ENCODE peak calls at places on chromosomes 1 and 21, in seven cellular contexts. U is GM12878, G is BE2C, N is cardiac fibroblast, Q is hepatocyte, H is HFFc6, X is foreskin fibroblast. J is an unnamed sample.
A peak's percentile ranks its signal among the peaks of the same experiment; 100 is the strongest.

GRCh38 chr1:234955107-234955731 is 173.4 kb downstream of the TOMM20 start:
- DNase-seq in U (no peak), G (no peak), N (peak; percentile 61), Q (peak; percentile 75), H (no peak), X (no peak), J (no peak)

GRCh38 chr1:37931148-37931492 is 15.7 kb downstream of the INPP5B start:
- DNase-seq in U (no peak), G (no peak), N (no peak), Q (no peak), H (no peak), X (no peak), J (peak; percentile 75)

GRCh38 chr1:84370831-84371394 is 27.4 kb upstream of the DNASE2B start:
- DNase-seq in U (no peak), G (no peak), N (peak; percentile 86), Q (no peak), H (peak; percentile 92), X (peak; percentile 93), J (no peak)

GRCh38 chr1:239786464-239786863 is 305.2 kb upstream of the FMN2 start:
- DNase-seq in U (no peak), G (no peak), N (no peak), Q (no peak), H (no peak), X (no peak), J (no peak)

GRCh38 chr1:54409156-54410142 is 3.3 kb upstream of the SSBP3 start:
- DNase-seq in U (peak; percentile 48), G (no peak), N (no peak), Q (no peak), H (no peak), X (no peak), J (no peak)

GRCh38 chr1:197683895-197684553 is 91.3 kb downstream of the DENND1B start:
- DNase-seq in U (no peak), G (peak; percentile 81), N (no peak), Q (no peak), H (no peak), X (no peak), J (no peak)

GRCh38 chr1:65289449-65289848 is 19.9 kb upstream of the DNAJC6 start:
- DNase-seq in U (no peak), G (no peak), N (no peak), Q (no peak), H (no peak), X (no peak), J (no peak)

GRCh38 chr1:10803971-10804820 is 7.8 kb upstream of the CASZ1 start:
- DNase-seq in U (no peak), G (no peak), N (no peak), Q (peak; percentile 35), H (no peak), X (no peak), J (no peak)

GRCh38 chr1:178931843-178932551 is 61.1 kb upstream of the ANGPTL1 start:
- DNase-seq in U (no peak), G (no peak), N (peak; percentile 87), Q (peak; percentile 73), H (peak; percentile 13), X (peak; percentile 62), J (no peak)

GRCh38 chr1:51861669-51862068 is 16.9 kb downstream of the NRDC start:
- DNase-seq in U (no peak), G (no peak), N (peak; percentile 27), Q (no peak), H (no peak), X (no peak), J (no peak)

GRCh38 chr1:87331319-87332269 is 2.9 kb downstream of the LMO4 start:
- DNase-seq in U (no peak), G (peak; percentile 51), N (peak; percentile 65), Q (peak; percentile 87), H (peak; percentile 38), X (peak; percentile 48), J (no peak)

GRCh38 chr1:35688161-35688560 is 30.5 kb downstream of the C1orf216 start:
- DNase-seq in U (no peak), G (no peak), N (no peak), Q (no peak), H (no peak), X (no peak), J (no peak)

GRCh38 chr1:206705744-206706297 is 21.1 kb downstream of the MAPKAPK2 start:
- DNase-seq in U (no peak), G (no peak), N (peak; percentile 48), Q (no peak), H (no peak), X (no peak), J (no peak)

GRCh38 chr1:59026472-59026948 is 242.7 kb upstream of the JUN start:
- DNase-seq in U (no peak), G (no peak), N (peak; percentile 53), Q (no peak), H (peak; percentile 84), X (peak; percentile 85), J (no peak)

GRCh38 chr1:199954701-199955100 is 72.8 kb upstream of the NR5A2 start:
- DNase-seq in U (no peak), G (peak; percentile 21), N (no peak), Q (peak; percentile 41), H (no peak), X (no peak), J (no peak)
- TF ChIP-seq CTCF in U (peak; percentile 39), G (peak; percentile 43), N (peak; percentile 33), Q (peak; percentile 34), H (peak; percentile 54), X (peak; percentile 36), J (peak; percentile 66)

DNA sequence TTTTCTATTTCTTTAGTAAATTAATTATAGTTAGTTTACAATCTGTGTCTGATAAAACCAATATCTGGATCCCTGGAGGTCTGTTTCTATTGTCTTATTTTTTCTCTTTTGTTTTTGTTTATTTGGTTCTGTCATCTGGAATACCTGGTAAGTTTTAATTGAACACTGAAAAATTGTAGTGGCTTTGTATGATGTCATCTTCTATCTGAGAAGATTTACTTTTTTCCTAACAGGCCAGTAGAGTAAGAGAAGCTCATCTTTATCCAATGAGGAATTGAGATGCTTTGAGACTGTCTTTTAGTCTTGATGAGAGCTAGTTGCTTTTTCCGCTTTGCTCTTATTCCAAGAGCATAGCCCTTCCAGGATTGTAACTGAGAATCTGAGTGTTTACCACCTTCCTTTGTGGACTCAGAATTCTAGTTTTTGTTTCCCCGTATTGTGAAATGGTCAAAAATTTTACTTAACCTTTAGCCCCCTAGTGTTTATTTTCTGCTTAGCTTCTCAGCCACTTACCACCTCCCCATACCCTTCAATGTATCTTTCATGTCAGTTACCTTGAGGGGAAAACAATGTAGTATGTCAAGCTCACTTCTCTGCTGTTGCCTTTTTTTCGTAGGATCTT is 25.0 kb downstream of the PTGFRN start:
- DNase-seq in U (no peak), G (no peak), N (peak; percentile 36), Q (no peak), H (no peak), X (no peak), J (no peak)
- TF ChIP-seq CTCF in U (peak; percentile 43), G (peak; percentile 52), N (peak; percentile 23), Q (peak; percentile 19), H (peak; percentile 57), X (no peak), J (peak; percentile 58)

DNA sequence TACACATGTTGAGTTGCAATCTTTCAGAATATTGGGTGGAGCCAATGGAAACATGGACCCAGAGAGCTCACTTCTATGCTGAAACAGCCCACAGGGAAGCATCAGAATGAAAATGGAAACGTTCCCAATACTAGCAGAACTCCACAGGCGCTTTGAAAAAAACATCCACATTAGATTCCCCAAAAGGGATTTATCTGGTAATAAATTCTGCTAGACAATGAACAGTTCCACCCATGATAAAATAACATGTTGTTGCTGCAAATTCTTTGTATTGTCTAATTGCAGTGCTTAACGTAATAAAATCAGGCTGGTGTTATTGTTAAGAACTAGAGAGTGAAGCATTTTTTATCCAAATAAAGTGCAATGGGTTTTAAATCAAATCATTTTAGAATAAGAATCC is 197.0 kb downstream of the GABPA start:
- DNase-seq in U (no peak), G (no peak), N (no peak), Q (no peak), H (no peak), X (no peak), J (no peak)
- TF ChIP-seq CTCF in U (no peak), G (no peak), N (no peak), Q (no peak), H (no peak), X (no peak), J (no peak)

GRCh38 chr1:158019177-158019868 is 25.9 kb downstream of the KIRREL1 start:
- DNase-seq in U (no peak), G (no peak), N (peak; percentile 95), Q (peak; percentile 80), H (peak; percentile 93), X (peak; percentile 88), J (no peak)
- TF ChIP-seq CTCF in U (no peak), G (no peak), N (no peak), Q (peak; percentile 5), H (no peak), X (no peak), J (no peak)

DNA sequence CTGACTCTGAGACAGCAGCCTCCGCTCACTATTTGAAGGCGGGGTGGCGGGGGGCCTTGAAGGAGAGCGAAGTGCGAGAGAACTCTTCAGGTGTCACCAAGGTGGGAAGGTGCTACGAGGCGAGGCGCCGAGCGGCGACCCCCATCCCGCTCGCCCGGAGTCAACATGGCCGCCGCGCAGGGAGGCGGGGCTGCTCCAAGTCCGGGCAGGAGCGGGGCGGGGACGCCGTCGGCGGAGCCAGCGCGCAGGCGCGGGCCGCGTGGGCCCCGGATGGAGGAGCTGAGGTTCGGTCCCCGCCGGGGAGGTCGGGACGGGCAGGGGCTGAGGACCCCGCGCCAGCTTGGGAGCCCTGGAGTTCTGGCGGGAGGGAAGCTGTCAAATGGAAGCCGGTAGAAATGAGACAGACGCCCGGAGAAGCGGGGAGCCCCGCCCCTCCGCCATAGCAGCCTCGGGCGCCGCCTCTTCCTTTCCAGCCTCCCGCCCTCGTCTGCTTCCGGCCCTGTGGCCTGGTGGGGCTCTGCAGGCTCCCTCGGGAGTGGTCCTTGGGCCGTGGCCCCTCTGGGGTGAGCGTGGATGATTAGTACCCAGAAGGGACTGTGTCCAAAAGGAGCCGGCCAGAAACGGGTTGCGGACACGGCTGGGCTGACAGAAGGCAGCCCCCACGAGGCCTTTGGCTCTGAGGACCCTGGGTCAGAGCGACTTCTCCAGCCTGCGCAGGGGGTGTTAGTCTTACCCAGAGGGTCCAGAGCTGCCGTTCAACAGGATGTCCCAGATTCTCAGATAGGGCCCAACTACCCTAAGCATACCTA is at the start of gene PIGV:
- DNase-seq in U (no peak), G (peak; percentile 87), N (peak; percentile 86), Q (peak; percentile 94), H (peak; percentile 70), X (peak; percentile 77), J (peak; percentile 96)
- TF ChIP-seq CTCF in U (no peak), G (no peak), N (no peak), Q (no peak), H (peak; percentile 13), X (no peak), J (peak; percentile 20)

GRCh38 chr1:229024528-229025119 is 246.3 kb upstream of the RAB4A start:
- DNase-seq in U (no peak), G (peak; percentile 66), N (peak; percentile 85), Q (peak; percentile 85), H (peak; percentile 58), X (peak; percentile 76), J (no peak)
- TF ChIP-seq CTCF in U (no peak), G (no peak), N (no peak), Q (no peak), H (no peak), X (peak; percentile 7), J (no peak)